ENCODE peak calls at places on chromosomes 3 and 15, in five cellular contexts. One of them, this sample, is unnamed.

GRCh38 chr3:172040078-172040975 is 949 bp downstream of the FNDC3B start:
- DNase-seq in CD8-positive, alpha-beta memory T cell: peak; percentile 39
- DNase-seq in aorta: peak; percentile 96
- DNase-seq in small intestine: peak; percentile 50
- DNase-seq in Panc1: no peak
- DNase-seq in this sample: peak; percentile 95

GRCh38 chr3:107810195-107811071 is 280.4 kb downstream of the CD47 start:
- DNase-seq in CD8-positive, alpha-beta memory T cell: no peak
- DNase-seq in aorta: no peak
- DNase-seq in small intestine: peak; percentile 67
- DNase-seq in Panc1: no peak
- DNase-seq in this sample: no peak

GRCh38 chr3:30530084-30530483 is 76.3 kb upstream of the TGFBR2 start:
- DNase-seq in CD8-positive, alpha-beta memory T cell: no peak
- DNase-seq in aorta: no peak
- DNase-seq in small intestine: no peak
- DNase-seq in Panc1: no peak
- DNase-seq in this sample: no peak

GRCh38 chr3:159732172-159733111 is 256.2 kb upstream of the IL12A start:
- DNase-seq in CD8-positive, alpha-beta memory T cell: no peak
- DNase-seq in aorta: no peak
- DNase-seq in small intestine: no peak
- DNase-seq in Panc1: no peak
- DNase-seq in this sample: peak; percentile 29

GRCh38 chr3:70990190-70990589 is 593.3 kb downstream of the FOXP1 start:
- DNase-seq in CD8-positive, alpha-beta memory T cell: no peak
- DNase-seq in aorta: no peak
- DNase-seq in small intestine: peak; percentile 19
- DNase-seq in Panc1: no peak
- DNase-seq in this sample: no peak

GRCh38 chr15:75195766-75196241 is 5.9 kb upstream of the C15orf39 start:
- DNase-seq in CD8-positive, alpha-beta memory T cell: no peak
- DNase-seq in aorta: no peak
- DNase-seq in small intestine: peak; percentile 40
- DNase-seq in Panc1: no peak
- DNase-seq in this sample: peak; percentile 72

GRCh38 chr15:69848551-69849231 is 249.0 kb downstream of the TLE3 start:
- DNase-seq in CD8-positive, alpha-beta memory T cell: no peak
- DNase-seq in aorta: no peak
- DNase-seq in small intestine: no peak
- DNase-seq in Panc1: no peak
- DNase-seq in this sample: no peak

GRCh38 chr3:195802795-195803194 is 8.9 kb downstream of the MUC4 start:
- DNase-seq in CD8-positive, alpha-beta memory T cell: no peak
- DNase-seq in aorta: no peak
- DNase-seq in small intestine: no peak
- DNase-seq in Panc1: no peak
- DNase-seq in this sample: no peak

GRCh38 chr15:78675206-78675605 is 34.2 kb upstream of the CHRNB4 start:
- DNase-seq in CD8-positive, alpha-beta memory T cell: no peak
- DNase-seq in aorta: peak; percentile 36
- DNase-seq in small intestine: no peak
- DNase-seq in Panc1: no peak
- DNase-seq in this sample: no peak

GRCh38 chr15:73710321-73710720 is 26.1 kb downstream of the CD276 start:
- DNase-seq in CD8-positive, alpha-beta memory T cell: no peak
- DNase-seq in aorta: no peak
- DNase-seq in small intestine: no peak
- DNase-seq in Panc1: no peak
- DNase-seq in this sample: no peak

GRCh38 chr15:90885432-90886290 is 1.4 kb downstream of the FES start:
- DNase-seq in CD8-positive, alpha-beta memory T cell: peak; percentile 65
- DNase-seq in aorta: peak; percentile 93
- DNase-seq in small intestine: peak; percentile 60
- DNase-seq in Panc1: no peak
- DNase-seq in this sample: peak; percentile 93

GRCh38 chr3:40801276-40801675 is 276.5 kb downstream of the ZNF621 start:
- DNase-seq in CD8-positive, alpha-beta memory T cell: no peak
- DNase-seq in aorta: no peak
- DNase-seq in small intestine: no peak
- DNase-seq in Panc1: no peak
- DNase-seq in this sample: no peak

GRCh38 chr15:35496585-35496984 is 49.4 kb downstream of the DPH6 start:
- DNase-seq in CD8-positive, alpha-beta memory T cell: no peak
- DNase-seq in aorta: no peak
- DNase-seq in small intestine: no peak
- DNase-seq in Panc1: no peak
- DNase-seq in this sample: no peak

GRCh38 chr3:102614580-102614979 is 179.8 kb downstream of the ZPLD1 start:
- DNase-seq in CD8-positive, alpha-beta memory T cell: no peak
- DNase-seq in aorta: no peak
- DNase-seq in small intestine: no peak
- DNase-seq in Panc1: no peak
- DNase-seq in this sample: no peak

GRCh38 chr15:64426845-64427465 is 33.4 kb upstream of the ZNF609 start:
- DNase-seq in CD8-positive, alpha-beta memory T cell: no peak
- DNase-seq in aorta: no peak
- DNase-seq in small intestine: peak; percentile 13
- DNase-seq in Panc1: peak; percentile 2
- DNase-seq in this sample: no peak

GRCh38 chr3:153162513-153163348 is 705 bp downstream of the RAP2B start:
- DNase-seq in CD8-positive, alpha-beta memory T cell: peak; percentile 35
- DNase-seq in aorta: peak; percentile 84
- DNase-seq in small intestine: peak; percentile 29
- DNase-seq in Panc1: no peak
- DNase-seq in this sample: peak; percentile 78

GRCh38 chr15:48695088-48695834 is 49.8 kb upstream of the FBN1 start:
- DNase-seq in CD8-positive, alpha-beta memory T cell: no peak
- DNase-seq in aorta: no peak
- DNase-seq in small intestine: no peak
- DNase-seq in Panc1: no peak
- DNase-seq in this sample: no peak

GRCh38 chr15:90343391-90343790 is 8.7 kb upstream of the ZNF774 start:
- DNase-seq in CD8-positive, alpha-beta memory T cell: no peak
- DNase-seq in aorta: peak; percentile 83
- DNase-seq in small intestine: no peak
- DNase-seq in Panc1: no peak
- DNase-seq in this sample: peak; percentile 63

GRCh38 chr3:50316657-50317242 is 5.8 kb downstream of the HYAL2 start:
- DNase-seq in CD8-positive, alpha-beta memory T cell: peak; percentile 75
- DNase-seq in aorta: no peak
- DNase-seq in small intestine: peak; percentile 91
- DNase-seq in Panc1: no peak
- DNase-seq in this sample: no peak

GRCh38 chr15:101089579-101090459 is 162.0 kb downstream of the CHSY1 start:
- DNase-seq in CD8-positive, alpha-beta memory T cell: no peak
- DNase-seq in aorta: peak; percentile 65
- DNase-seq in small intestine: no peak
- DNase-seq in Panc1: no peak
- DNase-seq in this sample: no peak

GRCh38 chr3:123679712-123680386 is 95.0 kb upstream of the HACD2 start:
- DNase-seq in CD8-positive, alpha-beta memory T cell: no peak
- DNase-seq in aorta: no peak
- DNase-seq in small intestine: no peak
- DNase-seq in Panc1: no peak
- DNase-seq in this sample: no peak

GRCh38 chr15:89352476-89352875 is 17.9 kb upstream of the POLG start:
- DNase-seq in CD8-positive, alpha-beta memory T cell: no peak
- DNase-seq in aorta: peak; percentile 42
- DNase-seq in small intestine: no peak
- DNase-seq in Panc1: no peak
- DNase-seq in this sample: no peak

GRCh38 chr3:105444725-105445124 is 78.0 kb downstream of the ALCAM start:
- DNase-seq in CD8-positive, alpha-beta memory T cell: no peak
- DNase-seq in aorta: no peak
- DNase-seq in small intestine: no peak
- DNase-seq in Panc1: no peak
- DNase-seq in this sample: no peak

GRCh38 chr3:20125912-20126311 is 60.1 kb downstream of the SGO1 start:
- DNase-seq in CD8-positive, alpha-beta memory T cell: no peak
- DNase-seq in aorta: no peak
- DNase-seq in small intestine: no peak
- DNase-seq in Panc1: no peak
- DNase-seq in this sample: no peak

GRCh38 chr3:107680698-107681097 is 157.9 kb downstream of the BBX start:
- DNase-seq in CD8-positive, alpha-beta memory T cell: no peak
- DNase-seq in aorta: no peak
- DNase-seq in small intestine: no peak
- DNase-seq in Panc1: no peak
- DNase-seq in this sample: no peak

GRCh38 chr15:101528108-101528916 is 38.8 kb upstream of the PCSK6 start:
- DNase-seq in CD8-positive, alpha-beta memory T cell: no peak
- DNase-seq in aorta: no peak
- DNase-seq in small intestine: peak; percentile 46
- DNase-seq in Panc1: no peak
- DNase-seq in this sample: peak; percentile 78

DNA sequence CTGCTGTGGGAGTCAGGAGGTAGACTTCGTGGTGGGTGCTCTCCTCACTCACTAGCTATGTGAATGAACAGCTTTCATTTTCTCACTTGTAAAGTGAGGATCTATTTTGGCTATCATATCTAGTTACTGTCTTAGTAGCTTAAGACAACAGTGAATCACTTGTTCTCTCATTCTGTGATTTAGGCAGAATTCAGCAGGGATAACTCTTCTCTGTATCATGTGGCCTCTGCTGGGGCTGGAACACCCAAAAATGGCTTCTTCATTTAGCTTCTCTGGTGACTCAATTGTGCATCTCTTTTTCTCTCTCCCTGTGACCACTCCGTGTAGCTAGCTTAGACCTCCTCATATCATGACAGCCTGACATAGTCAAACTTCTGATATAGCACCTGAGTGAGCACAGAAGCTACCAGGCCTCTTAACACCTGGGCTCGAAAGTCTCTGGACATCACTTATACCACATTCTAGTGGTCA is 68.4 kb downstream of the BFSP2 start:
- DNase-seq in CD8-positive, alpha-beta memory T cell: no peak
- DNase-seq in aorta: no peak
- DNase-seq in small intestine: no peak
- DNase-seq in Panc1: no peak
- DNase-seq in this sample: no peak
- H3K4me1 ChIP-seq in CD8-positive, alpha-beta memory T cell: no peaks in the 10 kb centered on the region
- H3K4me1 ChIP-seq in aorta: no peaks in the 10 kb centered on the region
- H3K4me1 ChIP-seq in small intestine: peaks cover 2% of the 10 kb centered on the region
- H3K4me1 ChIP-seq in Panc1: peaks cover 39% of the 10 kb centered on the region
- H3K4me1 ChIP-seq in this sample: peaks cover 6% of the 10 kb centered on the region

GRCh38 chr3:187736418-187736871 is 8.8 kb downstream of the BCL6 start:
- DNase-seq in CD8-positive, alpha-beta memory T cell: no peak
- DNase-seq in aorta: no peak
- DNase-seq in small intestine: no peak
- DNase-seq in Panc1: no peak
- DNase-seq in this sample: peak; percentile 60

GRCh38 chr3:187738400-187739124 is 6.7 kb downstream of the BCL6 start:
- DNase-seq in CD8-positive, alpha-beta memory T cell: peak; percentile 54
- DNase-seq in aorta: peak; percentile 90
- DNase-seq in small intestine: peak; percentile 86
- DNase-seq in Panc1: peak; percentile 88
- DNase-seq in this sample: peak; percentile 88

GRCh38 chr3:187739125-187739560 is 6.1 kb downstream of the BCL6 start:
- DNase-seq in CD8-positive, alpha-beta memory T cell: no peak
- DNase-seq in aorta: no peak
- DNase-seq in small intestine: no peak
- DNase-seq in Panc1: no peak
- DNase-seq in this sample: peak; percentile 64

GRCh38 chr3:187737401-187738088 is 7.7 kb downstream of the BCL6 start:
- DNase-seq in CD8-positive, alpha-beta memory T cell: peak; percentile 42
- DNase-seq in aorta: peak; percentile 93
- DNase-seq in small intestine: peak; percentile 63
- DNase-seq in Panc1: no peak
- DNase-seq in this sample: peak; percentile 92

GRCh38 chr3:187738089-187738399 is 7.2 kb downstream of the BCL6 start:
- DNase-seq in CD8-positive, alpha-beta memory T cell: no peak
- DNase-seq in aorta: no peak
- DNase-seq in small intestine: no peak
- DNase-seq in Panc1: no peak
- DNase-seq in this sample: no peak
- H3K27me3 ChIP-seq in CD8-positive, alpha-beta memory T cell: no peaks in the 10 kb centered on the region
- H3K27me3 ChIP-seq in aorta: no peaks in the 10 kb centered on the region
- H3K27me3 ChIP-seq in small intestine: no peaks in the 10 kb centered on the region
- H3K27me3 ChIP-seq in Panc1: no peaks in the 10 kb centered on the region
- H3K27me3 ChIP-seq in this sample: no peaks in the 10 kb centered on the region

GRCh38 chr3:38154625-38155255 is 10.6 kb upstream of the OXSR1 start:
- DNase-seq in CD8-positive, alpha-beta memory T cell: no peak
- DNase-seq in aorta: no peak
- DNase-seq in small intestine: no peak
- DNase-seq in Panc1: no peak
- DNase-seq in this sample: no peak

GRCh38 chr3:38152660-38153059 is 12.7 kb upstream of the OXSR1 start:
- DNase-seq in CD8-positive, alpha-beta memory T cell: no peak
- DNase-seq in aorta: no peak
- DNase-seq in small intestine: no peak
- DNase-seq in Panc1: no peak
- DNase-seq in this sample: no peak

GRCh38 chr3:38155825-38156224 is 9.5 kb upstream of the OXSR1 start:
- DNase-seq in CD8-positive, alpha-beta memory T cell: no peak
- DNase-seq in aorta: no peak
- DNase-seq in small intestine: no peak
- DNase-seq in Panc1: no peak
- DNase-seq in this sample: no peak

GRCh38 chr3:38153221-38153620 is 12.1 kb upstream of the OXSR1 start:
- DNase-seq in CD8-positive, alpha-beta memory T cell: no peak
- DNase-seq in aorta: no peak
- DNase-seq in small intestine: no peak
- DNase-seq in Panc1: no peak
- DNase-seq in this sample: no peak

GRCh38 chr3:38153986-38154608 is 11.2 kb upstream of the OXSR1 start:
- DNase-seq in CD8-positive, alpha-beta memory T cell: no peak
- DNase-seq in aorta: no peak
- DNase-seq in small intestine: no peak
- DNase-seq in Panc1: no peak
- DNase-seq in this sample: no peak
- H3K27ac ChIP-seq in CD8-positive, alpha-beta memory T cell: no peak overlapping the region
- H3K27ac ChIP-seq in aorta: no peak overlapping the region
- H3K27ac ChIP-seq in small intestine: no peak overlapping the region
- H3K27ac ChIP-seq in Panc1: no peak overlapping the region
- H3K27ac ChIP-seq in this sample: no peak overlapping the region

GRCh38 chr3:42019144-42019952 is 57.4 kb upstream of the ULK4 start:
- DNase-seq in CD8-positive, alpha-beta memory T cell: no peak
- DNase-seq in aorta: no peak
- DNase-seq in small intestine: peak; percentile 67
- DNase-seq in Panc1: no peak
- DNase-seq in this sample: no peak
- H3K4me1 ChIP-seq in CD8-positive, alpha-beta memory T cell: peaks cover 22% of the 10 kb centered on the region
- H3K4me1 ChIP-seq in aorta: no peaks in the 10 kb centered on the region
- H3K4me1 ChIP-seq in small intestine: peaks cover 11% of the 10 kb centered on the region
- H3K4me1 ChIP-seq in Panc1: peaks cover 64% of the 10 kb centered on the region
- H3K4me1 ChIP-seq in this sample: peaks cover 7% of the 10 kb centered on the region

GRCh38 chr15:41942886-41943285 is 29.5 kb downstream of the EHD4 start:
- DNase-seq in CD8-positive, alpha-beta memory T cell: no peak
- DNase-seq in aorta: no peak
- DNase-seq in small intestine: no peak
- DNase-seq in Panc1: no peak
- DNase-seq in this sample: no peak
- H3K27me3 ChIP-seq in CD8-positive, alpha-beta memory T cell: no peaks in the 10 kb centered on the region
- H3K27me3 ChIP-seq in aorta: no peaks in the 10 kb centered on the region
- H3K27me3 ChIP-seq in small intestine: no peaks in the 10 kb centered on the region
- H3K27me3 ChIP-seq in Panc1: no peaks in the 10 kb centered on the region
- H3K27me3 ChIP-seq in this sample: no peaks in the 10 kb centered on the region

This sample was measured in right cardiac atrium.